ENCODE peak calls at places on chromosome 9, in five cellular contexts. P, X, A, Y and D are unnamed samples.

GRCh38 chr9:132078369-132079356 is 1.0 kb downstream of the MED27 start:
- DNase-seq in X (no peak), A (no peak), P (peak; percentile 18), Y (no peak), D (no peak)

GRCh38 chr9:78383130-78383529 is 86.2 kb downstream of the PSAT1 start:
- DNase-seq in Y (no peak), A (no peak), P (no peak), X (no peak), D (no peak)

GRCh38 chr9:34628656-34629491 is at the start of gene ARID3C:
- DNase-seq in A (no peak), Y (no peak), X (no peak), P (no peak), D (no peak)

GRCh38 chr9:3794005-3794404 is 268.2 kb upstream of the RFX3 start:
- DNase-seq in A (peak; percentile 80), X (no peak), P (no peak), Y (no peak), D (no peak)

GRCh38 chr9:84993105-84993504 is 323.6 kb downstream of the NTRK2 start:
- DNase-seq in X (no peak), A (no peak), P (no peak), Y (no peak), D (peak; percentile 55)

GRCh38 chr9:16871358-16872151 is 1.1 kb upstream of the BNC2 start:
- DNase-seq in Y (peak; percentile 42), P (peak; percentile 34), A (peak; percentile 42), X (peak; percentile 45), D (no peak)

GRCh38 chr9:118478752-118479151 is 774.5 kb downstream of the TLR4 start:
- DNase-seq in X (no peak), A (no peak), P (no peak), Y (no peak), D (no peak)

GRCh38 chr9:95030344-95030743 is 287.2 kb downstream of the FANCC start:
- DNase-seq in X (no peak), A (no peak), P (no peak), Y (no peak), D (no peak)

GRCh38 chr9:6955251-6955921 is 197.6 kb downstream of the KDM4C start:
- DNase-seq in X (no peak), P (no peak), Y (no peak), A (peak; percentile 48), D (no peak)

GRCh38 chr9:128061305-128061704 is 5.8 kb downstream of the NAIF1 start:
- DNase-seq in Y (no peak), X (no peak), A (no peak), P (no peak), D (no peak)

GRCh38 chr9:34503406-34503805 is 19.4 kb downstream of the ENHO start:
- DNase-seq in X (no peak), P (no peak), Y (no peak), A (no peak), D (no peak)

GRCh38 chr9:131837836-131838235 is 98.0 kb upstream of the RAPGEF1 start:
- DNase-seq in Y (no peak), A (no peak), P (no peak), X (no peak), D (no peak)

GRCh38 chr9:118362123-118362522 is 657.9 kb downstream of the TLR4 start:
- DNase-seq in P (no peak), X (no peak), Y (no peak), A (no peak), D (no peak)

GRCh38 chr9:96113045-96113444 is 188.9 kb downstream of the HSD17B3 start:
- DNase-seq in X (no peak), A (no peak), Y (no peak), P (no peak), D (no peak)

GRCh38 chr9:69425402-69425801 is 100.4 kb downstream of the ENTREP1 start:
- DNase-seq in P (no peak), Y (no peak), A (no peak), X (no peak), D (no peak)

GRCh38 chr9:16928179-16928945 is 57.9 kb upstream of the BNC2 start:
- DNase-seq in A (no peak), X (no peak), P (no peak), Y (no peak), D (no peak)

GRCh38 chr9:132142883-132143282 is 19.0 kb upstream of the NTNG2 start:
- DNase-seq in P (no peak), X (no peak), Y (no peak), A (no peak), D (no peak)

GRCh38 chr9:14403112-14403511 is 89.2 kb upstream of the NFIB start:
- DNase-seq in X (no peak), A (no peak), P (no peak), Y (no peak), D (no peak)

GRCh38 chr9:99414321-99414720 is 192.2 kb downstream of the SEC61B start:
- DNase-seq in A (no peak), P (no peak), X (no peak), Y (no peak), D (no peak)

GRCh38 chr9:98859941-98860340 is 52.5 kb downstream of the GALNT12 start:
- DNase-seq in X (no peak), Y (no peak), A (no peak), P (no peak), D (no peak)

GRCh38 chr9:127769101-127769500 is 9.4 kb downstream of the SH2D3C start:
- DNase-seq in X (no peak), Y (no peak), P (no peak), A (no peak), D (no peak)

GRCh38 chr9:77793909-77794308 is 145.8 kb upstream of the GNA14 start:
- DNase-seq in Y (no peak), A (no peak), X (no peak), P (no peak), D (peak; percentile 22)

GRCh38 chr9:72384710-72385475 is 19.9 kb upstream of the ZFAND5 start:
- DNase-seq in X (no peak), P (no peak), A (no peak), Y (no peak), D (no peak)

GRCh38 chr9:32886021-32886420 is 102.7 kb downstream of the TMEM215 start:
- DNase-seq in X (no peak), A (no peak), P (no peak), Y (no peak), D (no peak)

GRCh38 chr9:133125706-133126696 is 5.0 kb upstream of the RALGDS start:
- DNase-seq in X (peak; percentile 66), Y (peak; percentile 67), P (no peak), A (no peak), D (no peak)

GRCh38 chr9:30299126-30299780 is 2085.2 kb upstream of the ACO1 start:
- DNase-seq in A (no peak), P (no peak), X (peak; percentile 25), Y (no peak), D (no peak)

GRCh38 chr9:100428871-100429654 is 2.1 kb downstream of the MSANTD3 start:
- DNase-seq in A (no peak), X (no peak), P (peak; percentile 95), Y (peak; percentile 17), D (peak; percentile 96)

GRCh38 chr9:79403495-79403894 is 168.3 kb upstream of the TLE4 start:
- DNase-seq in P (no peak), Y (no peak), X (no peak), A (no peak), D (no peak)

GRCh38 chr9:70587143-70587710 is 172.8 kb upstream of the KLF9 start:
- DNase-seq in Y (peak; percentile 36), A (no peak), X (peak; percentile 47), P (no peak), D (no peak)
- H3K27ac ChIP-seq in Y (peak overlapping the region; percentile 75), A (no peak overlapping the region), X (peak overlapping the region; percentile 83), P (no peak overlapping the region), D (no peak overlapping the region)

DNA sequence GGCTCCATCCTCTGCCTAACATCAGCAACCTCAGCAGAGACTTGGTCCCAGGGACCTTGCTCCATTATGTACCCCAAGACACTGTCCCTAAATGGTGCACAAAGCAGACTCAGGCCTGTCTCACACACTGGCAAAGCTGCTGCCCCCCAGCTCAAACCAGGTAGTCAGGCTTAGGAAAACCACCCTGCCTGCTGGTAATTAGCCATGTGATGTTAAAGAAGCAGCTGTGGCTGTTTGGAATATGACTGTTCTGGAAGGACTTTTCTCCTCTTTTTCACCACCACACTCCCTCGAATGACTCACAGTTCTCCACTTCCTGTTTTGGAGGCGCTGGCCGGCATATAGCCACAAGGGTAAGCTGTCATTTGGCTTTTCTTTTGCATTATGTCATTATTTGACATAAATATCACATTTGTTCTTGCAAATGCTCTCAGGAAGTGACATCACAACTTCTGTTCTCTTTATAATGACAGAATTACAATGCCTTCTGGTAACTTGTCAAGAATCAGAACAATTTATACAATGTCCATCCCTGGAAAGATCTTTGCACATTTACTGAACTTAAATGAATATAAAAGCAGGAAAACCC is 113.9 kb downstream of the SUSD1 start:
- DNase-seq in Y (peak; percentile 63), X (peak; percentile 74), P (peak; percentile 81), A (no peak), D (peak; percentile 85)
- H3K27ac ChIP-seq in Y (peak overlapping the region; percentile 83), X (peak overlapping the region; percentile 83), P (peak overlapping the region; percentile 74), A (no peak overlapping the region), D (peak overlapping the region; percentile 90)

DNA sequence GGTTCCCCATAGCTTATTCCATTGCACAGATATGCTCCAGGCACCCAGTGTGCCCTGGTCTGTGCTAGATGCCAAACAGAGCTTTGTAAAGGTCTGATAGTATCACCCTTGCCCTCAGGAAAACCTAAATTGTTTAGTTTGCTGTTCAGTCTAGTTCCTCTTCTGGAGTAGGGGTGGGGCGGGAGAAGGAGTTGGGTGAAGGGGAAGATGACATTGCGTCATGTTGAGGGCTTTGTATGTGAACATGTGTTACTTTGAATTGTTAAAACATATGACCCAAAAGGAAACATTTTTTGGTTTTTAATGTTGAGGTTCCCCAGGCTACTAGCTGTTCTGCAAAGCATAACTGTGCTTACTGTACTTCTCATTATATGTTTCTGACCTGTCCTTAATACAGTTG is 40.6 kb downstream of the HACD4 start:
- DNase-seq in Y (peak; percentile 24), A (no peak), P (no peak), X (peak; percentile 35), D (no peak)
- H3K27ac ChIP-seq in Y (no peak overlapping the region), A (no peak overlapping the region), P (no peak overlapping the region), X (no peak overlapping the region), D (no peak overlapping the region)

GRCh38 chr9:35729101-35729500 is 2.9 kb downstream of the TLN1 start:
- DNase-seq in X (no peak), A (no peak), Y (no peak), P (no peak), D (no peak)
- H3K27ac ChIP-seq in X (peak overlapping the region; percentile 98), A (peak overlapping the region; percentile 79), Y (peak overlapping the region; percentile 97), P (peak overlapping the region; percentile 74), D (peak overlapping the region; percentile 96)

GRCh38 chr9:37374892-37375291 is 47.6 kb upstream of the GRHPR start:
- DNase-seq in A (no peak), P (no peak), Y (no peak), X (no peak), D (no peak)
- H3K27ac ChIP-seq in A (no peak overlapping the region), P (no peak overlapping the region), Y (no peak overlapping the region), X (no peak overlapping the region), D (no peak overlapping the region)